ENCODE peak calls at places on chromosomes 13 and 19, in seven cellular contexts. G is HCT116, J is SK-N-SH, M is K562, S is NT2/D1, K is H1, W is GM12878. Z is an unnamed sample.

GRCh38 chr13:40680659-40681323 is 14.3 kb upstream of the FOXO1 start:
- DNase-seq in M (no peak), K (peak; percentile 85), G (no peak), J (no peak), S (peak; percentile 66), W (no peak), Z (no peak)

GRCh38 chr19:35466259-35466658 is 18.2 kb downstream of the FFAR2 start:
- DNase-seq in S (no peak), J (no peak), W (no peak), G (no peak), K (no peak), M (no peak), Z (no peak)

GRCh38 chr19:49114630-49115363 is 627 bp downstream of the LIN7B start:
- DNase-seq in S (no peak), K (no peak), W (no peak), J (peak; percentile 72), G (no peak), M (peak; percentile 50), Z (peak; percentile 46)

GRCh38 chr19:14096272-14096992 is 5.9 kb upstream of the SAMD1 start:
- DNase-seq in W (no peak), M (no peak), J (no peak), S (no peak), G (no peak), K (no peak), Z (no peak)

GRCh38 chr19:28399187-28399586 is 813.8 kb downstream of the UQCRFS1 start:
- DNase-seq in M (no peak), J (no peak), S (no peak), K (no peak), G (no peak), W (no peak), Z (no peak)

GRCh38 chr19:45577111-45577905 is 7.3 kb downstream of the OPA3 start:
- DNase-seq in W (no peak), K (no peak), G (no peak), S (no peak), J (no peak), M (no peak), Z (peak; percentile 86)

GRCh38 chr19:38634757-38635482 is 12.5 kb upstream of the ACTN4 start:
- DNase-seq in S (no peak), J (peak; percentile 87), M (peak; percentile 76), G (no peak), W (peak; percentile 32), K (no peak), Z (no peak)

GRCh38 chr19:42091300-42092266 is 15.6 kb downstream of the ZNF574 start:
- DNase-seq in S (no peak), W (no peak), J (peak; percentile 50), G (no peak), M (no peak), K (no peak), Z (no peak)

GRCh38 chr19:46840157-46840942 is 10.3 kb downstream of the AP2S1 start:
- DNase-seq in G (no peak), J (peak; percentile 83), S (no peak), W (no peak), K (no peak), M (peak; percentile 65), Z (peak; percentile 63)

GRCh38 chr19:1266818-1267440 is 2.2 kb upstream of the CIRBP start:
- DNase-seq in S (no peak), W (no peak), G (no peak), M (peak; percentile 41), K (no peak), J (peak; percentile 85), Z (no peak)

GRCh38 chr13:81874253-81874652 is 1533.3 kb upstream of the SPRY2 start:
- DNase-seq in K (no peak), W (no peak), G (no peak), S (no peak), M (no peak), J (no peak), Z (peak; percentile 75)

GRCh38 chr13:52695856-52696255 is 43.2 kb downstream of the SUGT1 start:
- DNase-seq in J (no peak), K (no peak), W (peak; percentile 3), G (no peak), S (no peak), M (no peak), Z (peak; percentile 20)

GRCh38 chr13:23467048-23467931 is 33.8 kb upstream of the SACS start:
- DNase-seq in K (no peak), S (no peak), J (peak; percentile 69), M (no peak), W (no peak), G (no peak), Z (no peak)

GRCh38 chr13:87003265-87003664 is 667.9 kb upstream of the SLITRK5 start:
- DNase-seq in S (no peak), M (no peak), J (no peak), W (no peak), K (no peak), G (no peak), Z (no peak)

GRCh38 chr13:31322025-31322424 is 122.2 kb downstream of the B3GLCT start:
- DNase-seq in G (no peak), W (no peak), J (no peak), S (no peak), M (no peak), K (no peak), Z (no peak)

GRCh38 chr19:12800344-12800732 is 1.3 kb downstream of the PRDX2 start:
- DNase-seq in M (peak; percentile 9), W (no peak), K (no peak), J (no peak), S (no peak), G (no peak), Z (no peak)

GRCh38 chr13:48979892-48980291 is 4.2 kb downstream of the FNDC3A start:
- DNase-seq in G (no peak), M (no peak), W (no peak), J (no peak), K (no peak), S (no peak), Z (no peak)

GRCh38 chr19:38792250-38793111 is 3.5 kb downstream of the LGALS7B start:
- DNase-seq in K (no peak), S (no peak), W (no peak), J (no peak), G (no peak), M (no peak), Z (no peak)

GRCh38 chr19:33273065-33273736 is 29.1 kb downstream of the CEBPA start:
- DNase-seq in M (no peak), J (no peak), G (no peak), W (no peak), S (no peak), K (no peak), Z (no peak)

GRCh38 chr13:51818771-51819511 is 15.0 kb upstream of the DHRS12 start:
- DNase-seq in M (no peak), W (no peak), J (no peak), K (no peak), S (no peak), G (no peak), Z (no peak)

GRCh38 chr19:46190489-46190888 is 39.1 kb upstream of the IGFL1 start:
- DNase-seq in K (no peak), M (no peak), G (no peak), W (no peak), J (no peak), S (no peak), Z (no peak)

DNA sequence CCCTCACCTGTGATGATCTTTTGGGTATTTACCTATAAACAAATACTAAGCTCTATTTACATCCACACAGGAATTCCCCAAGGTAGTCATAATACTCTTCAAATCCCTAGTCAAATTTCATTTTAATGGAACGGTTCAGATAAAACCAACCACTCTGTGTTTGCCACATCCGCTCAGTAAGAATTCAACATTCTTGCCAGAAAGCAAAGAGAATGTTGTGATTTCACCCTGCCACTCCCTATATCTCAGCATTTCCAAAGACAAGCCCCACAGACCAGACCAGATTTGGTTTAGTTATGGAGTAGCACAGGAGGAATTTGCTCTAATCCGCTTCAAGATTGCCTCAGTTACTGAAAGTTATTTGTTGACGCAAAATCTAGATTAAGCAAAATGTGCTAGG is 105.7 kb upstream of the SERP2 start:
- DNase-seq in K (no peak), G (no peak), J (no peak), M (no peak), W (no peak), S (no peak), Z (no peak)
- TF ChIP-seq YY1 in K (no peak), G (no peak), J (no peak), M (no peak), W (no peak), S (no peak), Z (no peak)

GRCh38 chr13:55073000-55073399 is 2044.4 kb downstream of the OLFM4 start:
- DNase-seq in M (no peak), J (no peak), G (no peak), W (no peak), K (no peak), S (no peak), Z (no peak)
- TF ChIP-seq YY1 in M (no peak), J (no peak), G (no peak), W (no peak), K (no peak), S (no peak), Z (no peak)

GRCh38 chr19:19459707-19460251 is 54.3 kb downstream of the GATAD2A start:
- DNase-seq in K (no peak), G (no peak), W (no peak), S (no peak), M (no peak), J (no peak), Z (no peak)

GRCh38 chr19:19460258-19460731 is 54.8 kb downstream of the GATAD2A start:
- DNase-seq in G (no peak), S (no peak), W (no peak), K (no peak), J (no peak), M (no peak), Z (no peak)

GRCh38 chr19:19458110-19458816 is 52.8 kb downstream of the GATAD2A start:
- DNase-seq in G (no peak), K (no peak), M (no peak), W (no peak), J (no peak), S (no peak), Z (no peak)

GRCh38 chr19:19457691-19458090 is 52.2 kb downstream of the GATAD2A start:
- DNase-seq in K (no peak), S (no peak), J (no peak), W (no peak), M (no peak), G (no peak), Z (no peak)

GRCh38 chr19:19459099-19459498 is 53.6 kb downstream of the GATAD2A start:
- DNase-seq in J (no peak), S (no peak), W (no peak), K (no peak), G (no peak), M (no peak), Z (no peak)
- TF ChIP-seq YY1 in J (no peak), S (no peak), W (no peak), K (no peak), G (no peak), M (no peak), Z (no peak)

DNA sequence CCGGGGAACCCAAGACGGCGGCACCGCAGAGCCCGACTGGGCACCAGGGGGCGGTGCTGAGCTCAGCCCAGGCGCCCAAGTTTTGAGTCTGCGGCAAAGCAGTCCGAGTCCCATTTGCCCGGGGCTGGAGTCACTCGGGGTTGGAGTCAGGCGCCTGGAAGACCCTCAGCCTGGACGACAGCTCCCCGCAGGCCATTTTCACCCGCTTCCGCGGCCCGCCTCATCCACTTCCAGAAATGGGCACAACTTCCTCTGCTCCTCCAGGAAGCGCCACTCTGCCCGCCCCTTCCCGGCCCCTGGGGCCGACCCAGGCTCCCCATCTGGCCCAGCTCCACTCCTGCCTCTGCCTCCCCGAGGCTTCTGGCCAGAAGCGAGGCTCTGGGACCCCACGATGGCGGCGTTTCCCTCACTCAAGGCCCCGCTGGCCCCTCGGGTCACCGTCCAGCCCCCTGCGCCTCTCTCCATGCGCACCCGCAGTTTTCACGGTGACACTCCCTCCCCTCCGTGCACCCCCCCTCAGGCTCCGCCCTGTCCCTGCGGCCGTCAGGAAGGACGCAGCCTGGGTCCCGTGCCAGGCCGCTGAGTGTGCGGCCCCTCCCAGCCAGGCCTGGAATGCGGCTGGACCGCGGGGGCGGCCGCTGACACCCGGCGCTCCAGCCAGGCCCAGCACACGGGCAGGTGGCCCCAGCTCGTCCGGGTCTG is 4.9 kb downstream of the SERTAD1 start:
- DNase-seq in M (peak; percentile 85), J (peak; percentile 91), G (peak; percentile 82), W (no peak), K (no peak), S (peak; percentile 66), Z (peak; percentile 79)
- TF ChIP-seq YY1 in M (peak; percentile 64), J (no peak), G (peak; percentile 63), W (peak; percentile 68), K (peak; percentile 37), S (no peak), Z (peak; percentile 55)